ENCODE peak calls at places on chromosomes 5 and 9, in eight cellular contexts. One of them, this sample, is unnamed.

GRCh38 chr5:138702166-138702826 is 50.9 kb upstream of the CTNNA1 start:
- DNase-seq in T-cell: no peak
- DNase-seq in activated CD4-positive, CD25-positive, alpha-beta regulatory T cell treated with anti-CD3 and anti-CD28 coated beads, Interleukin-2, amount 50 U/mL, for 16 hours: no peak
- DNase-seq in amniotic stem cell: no peak
- DNase-seq in activated T-helper 1 cell treated with Interleukin-2 at 50 U/mL for 16 hours: no peak
- DNase-seq in foreskin fibroblast: peak
- DNase-seq in T-helper 2 cell: no peak
- DNase-seq in nephron progenitor cell: no peak
- DNase-seq in this sample: no peak

GRCh38 chr5:58410441-58410840 is 49.4 kb downstream of the PLK2 start:
- DNase-seq in foreskin fibroblast: peak
- DNase-seq in T-helper 2 cell: no peak
- DNase-seq in activated CD4-positive, CD25-positive, alpha-beta regulatory T cell treated with anti-CD3 and anti-CD28 coated beads, Interleukin-2, amount 50 U/mL, for 16 hours: no peak
- DNase-seq in activated T-helper 1 cell treated with Interleukin-2 at 50 U/mL for 16 hours: no peak
- DNase-seq in amniotic stem cell: peak
- DNase-seq in T-cell: no peak
- DNase-seq in nephron progenitor cell: no peak
- DNase-seq in this sample: no peak

GRCh38 chr5:162473051-162473714 is 405.6 kb downstream of the GABRG2 start:
- DNase-seq in amniotic stem cell: no peak
- DNase-seq in T-cell: no peak
- DNase-seq in activated T-helper 1 cell treated with Interleukin-2 at 50 U/mL for 16 hours: no peak
- DNase-seq in activated CD4-positive, CD25-positive, alpha-beta regulatory T cell treated with anti-CD3 and anti-CD28 coated beads, Interleukin-2, amount 50 U/mL, for 16 hours: no peak
- DNase-seq in nephron progenitor cell: no peak
- DNase-seq in T-helper 2 cell: no peak
- DNase-seq in foreskin fibroblast: no peak
- DNase-seq in this sample: no peak

GRCh38 chr5:137710086-137710485 is 25.8 kb downstream of the KLHL3 start:
- DNase-seq in amniotic stem cell: no peak
- DNase-seq in activated CD4-positive, CD25-positive, alpha-beta regulatory T cell treated with anti-CD3 and anti-CD28 coated beads, Interleukin-2, amount 50 U/mL, for 16 hours: no peak
- DNase-seq in nephron progenitor cell: no peak
- DNase-seq in activated T-helper 1 cell treated with Interleukin-2 at 50 U/mL for 16 hours: no peak
- DNase-seq in foreskin fibroblast: peak
- DNase-seq in T-helper 2 cell: no peak
- DNase-seq in T-cell: no peak
- DNase-seq in this sample: no peak

GRCh38 chr5:168553377-168554130 is 24.4 kb downstream of the FBLL1 start:
- DNase-seq in T-helper 2 cell: no peak
- DNase-seq in activated T-helper 1 cell treated with Interleukin-2 at 50 U/mL for 16 hours: no peak
- DNase-seq in amniotic stem cell: no peak
- DNase-seq in foreskin fibroblast: no peak
- DNase-seq in activated CD4-positive, CD25-positive, alpha-beta regulatory T cell treated with anti-CD3 and anti-CD28 coated beads, Interleukin-2, amount 50 U/mL, for 16 hours: no peak
- DNase-seq in T-cell: no peak
- DNase-seq in nephron progenitor cell: no peak
- DNase-seq in this sample: no peak

GRCh38 chr9:70865471-70865870 is 255.9 kb downstream of the TRPM3 start:
- DNase-seq in T-cell: no peak
- DNase-seq in T-helper 2 cell: no peak
- DNase-seq in activated T-helper 1 cell treated with Interleukin-2 at 50 U/mL for 16 hours: no peak
- DNase-seq in foreskin fibroblast: no peak
- DNase-seq in nephron progenitor cell: no peak
- DNase-seq in activated CD4-positive, CD25-positive, alpha-beta regulatory T cell treated with anti-CD3 and anti-CD28 coated beads, Interleukin-2, amount 50 U/mL, for 16 hours: no peak
- DNase-seq in amniotic stem cell: no peak
- DNase-seq in this sample: no peak

GRCh38 chr9:72579190-72579589 is 57.8 kb downstream of the TMC1 start:
- DNase-seq in T-helper 2 cell: no peak
- DNase-seq in T-cell: no peak
- DNase-seq in amniotic stem cell: no peak
- DNase-seq in nephron progenitor cell: no peak
- DNase-seq in foreskin fibroblast: peak
- DNase-seq in activated T-helper 1 cell treated with Interleukin-2 at 50 U/mL for 16 hours: no peak
- DNase-seq in activated CD4-positive, CD25-positive, alpha-beta regulatory T cell treated with anti-CD3 and anti-CD28 coated beads, Interleukin-2, amount 50 U/mL, for 16 hours: no peak
- DNase-seq in this sample: no peak

GRCh38 chr9:121584421-121584820 is 67.0 kb upstream of the DAB2IP start:
- DNase-seq in foreskin fibroblast: no peak
- DNase-seq in activated CD4-positive, CD25-positive, alpha-beta regulatory T cell treated with anti-CD3 and anti-CD28 coated beads, Interleukin-2, amount 50 U/mL, for 16 hours: no peak
- DNase-seq in T-helper 2 cell: no peak
- DNase-seq in nephron progenitor cell: no peak
- DNase-seq in activated T-helper 1 cell treated with Interleukin-2 at 50 U/mL for 16 hours: no peak
- DNase-seq in amniotic stem cell: no peak
- DNase-seq in T-cell: no peak
- DNase-seq in this sample: no peak

GRCh38 chr5:88142801-88143692 is 125.6 kb downstream of the TMEM161B start:
- DNase-seq in nephron progenitor cell: no peak
- DNase-seq in activated CD4-positive, CD25-positive, alpha-beta regulatory T cell treated with anti-CD3 and anti-CD28 coated beads, Interleukin-2, amount 50 U/mL, for 16 hours: no peak
- DNase-seq in activated T-helper 1 cell treated with Interleukin-2 at 50 U/mL for 16 hours: no peak
- DNase-seq in T-cell: no peak
- DNase-seq in T-helper 2 cell: no peak
- DNase-seq in amniotic stem cell: no peak
- DNase-seq in foreskin fibroblast: peak
- DNase-seq in this sample: peak

GRCh38 chr9:36765468-36766341 is 193.0 kb downstream of the MELK start:
- DNase-seq in amniotic stem cell: no peak
- DNase-seq in T-helper 2 cell: peak
- DNase-seq in T-cell: peak
- DNase-seq in nephron progenitor cell: peak
- DNase-seq in activated CD4-positive, CD25-positive, alpha-beta regulatory T cell treated with anti-CD3 and anti-CD28 coated beads, Interleukin-2, amount 50 U/mL, for 16 hours: peak
- DNase-seq in activated T-helper 1 cell treated with Interleukin-2 at 50 U/mL for 16 hours: peak
- DNase-seq in foreskin fibroblast: peak
- DNase-seq in this sample: peak

GRCh38 chr5:141636106-141636412 is 590 bp downstream of the HDAC3 start:
- DNase-seq in T-cell: no peak
- DNase-seq in foreskin fibroblast: no peak
- DNase-seq in nephron progenitor cell: no peak
- DNase-seq in amniotic stem cell: no peak
- DNase-seq in activated CD4-positive, CD25-positive, alpha-beta regulatory T cell treated with anti-CD3 and anti-CD28 coated beads, Interleukin-2, amount 50 U/mL, for 16 hours: no peak
- DNase-seq in activated T-helper 1 cell treated with Interleukin-2 at 50 U/mL for 16 hours: no peak
- DNase-seq in T-helper 2 cell: no peak
- DNase-seq in this sample: no peak

GRCh38 chr5:142356716-142357468 is 32.1 kb upstream of the SPRY4 start:
- DNase-seq in activated CD4-positive, CD25-positive, alpha-beta regulatory T cell treated with anti-CD3 and anti-CD28 coated beads, Interleukin-2, amount 50 U/mL, for 16 hours: peak
- DNase-seq in T-helper 2 cell: peak
- DNase-seq in activated T-helper 1 cell treated with Interleukin-2 at 50 U/mL for 16 hours: peak
- DNase-seq in foreskin fibroblast: peak
- DNase-seq in amniotic stem cell: peak
- DNase-seq in T-cell: peak
- DNase-seq in nephron progenitor cell: peak
- DNase-seq in this sample: peak

GRCh38 chr5:160619381-160619780 is 197.7 kb downstream of the PTTG1 start:
- DNase-seq in activated CD4-positive, CD25-positive, alpha-beta regulatory T cell treated with anti-CD3 and anti-CD28 coated beads, Interleukin-2, amount 50 U/mL, for 16 hours: no peak
- DNase-seq in nephron progenitor cell: no peak
- DNase-seq in T-helper 2 cell: no peak
- DNase-seq in amniotic stem cell: no peak
- DNase-seq in T-cell: no peak
- DNase-seq in foreskin fibroblast: no peak
- DNase-seq in activated T-helper 1 cell treated with Interleukin-2 at 50 U/mL for 16 hours: no peak
- DNase-seq in this sample: no peak

GRCh38 chr5:1728846-1729245 is 70.8 kb downstream of the MRPL36 start:
- DNase-seq in T-cell: no peak
- DNase-seq in nephron progenitor cell: no peak
- DNase-seq in foreskin fibroblast: no peak
- DNase-seq in T-helper 2 cell: no peak
- DNase-seq in activated T-helper 1 cell treated with Interleukin-2 at 50 U/mL for 16 hours: no peak
- DNase-seq in amniotic stem cell: no peak
- DNase-seq in activated CD4-positive, CD25-positive, alpha-beta regulatory T cell treated with anti-CD3 and anti-CD28 coated beads, Interleukin-2, amount 50 U/mL, for 16 hours: no peak
- DNase-seq in this sample: peak

GRCh38 chr5:81838307-81838906 is 87.5 kb upstream of the SSBP2 start:
- DNase-seq in nephron progenitor cell: no peak
- DNase-seq in foreskin fibroblast: peak
- DNase-seq in activated T-helper 1 cell treated with Interleukin-2 at 50 U/mL for 16 hours: no peak
- DNase-seq in activated CD4-positive, CD25-positive, alpha-beta regulatory T cell treated with anti-CD3 and anti-CD28 coated beads, Interleukin-2, amount 50 U/mL, for 16 hours: no peak
- DNase-seq in T-helper 2 cell: no peak
- DNase-seq in amniotic stem cell: peak
- DNase-seq in T-cell: no peak
- DNase-seq in this sample: no peak

GRCh38 chr5:110086658-110087388 is 397.1 kb downstream of the MAN2A1 start:
- DNase-seq in foreskin fibroblast: peak
- DNase-seq in amniotic stem cell: peak
- DNase-seq in T-cell: no peak
- DNase-seq in activated CD4-positive, CD25-positive, alpha-beta regulatory T cell treated with anti-CD3 and anti-CD28 coated beads, Interleukin-2, amount 50 U/mL, for 16 hours: no peak
- DNase-seq in activated T-helper 1 cell treated with Interleukin-2 at 50 U/mL for 16 hours: no peak
- DNase-seq in T-helper 2 cell: no peak
- DNase-seq in nephron progenitor cell: no peak
- DNase-seq in this sample: no peak

GRCh38 chr5:66587771-66588170 is 8.4 kb upstream of the MAST4 start:
- DNase-seq in activated T-helper 1 cell treated with Interleukin-2 at 50 U/mL for 16 hours: no peak
- DNase-seq in nephron progenitor cell: no peak
- DNase-seq in T-helper 2 cell: no peak
- DNase-seq in foreskin fibroblast: no peak
- DNase-seq in activated CD4-positive, CD25-positive, alpha-beta regulatory T cell treated with anti-CD3 and anti-CD28 coated beads, Interleukin-2, amount 50 U/mL, for 16 hours: no peak
- DNase-seq in T-cell: no peak
- DNase-seq in amniotic stem cell: no peak
- DNase-seq in this sample: no peak

GRCh38 chr5:55691265-55692105 is 20.6 kb downstream of the SLC38A9 start:
- DNase-seq in activated T-helper 1 cell treated with Interleukin-2 at 50 U/mL for 16 hours: no peak
- DNase-seq in foreskin fibroblast: peak
- DNase-seq in activated CD4-positive, CD25-positive, alpha-beta regulatory T cell treated with anti-CD3 and anti-CD28 coated beads, Interleukin-2, amount 50 U/mL, for 16 hours: no peak
- DNase-seq in amniotic stem cell: peak
- DNase-seq in nephron progenitor cell: no peak
- DNase-seq in T-helper 2 cell: no peak
- DNase-seq in T-cell: no peak
- DNase-seq in this sample: no peak

GRCh38 chr9:137382728-137383452 is 40.1 kb downstream of the EXD3 start:
- DNase-seq in T-helper 2 cell: no peak
- DNase-seq in foreskin fibroblast: no peak
- DNase-seq in activated T-helper 1 cell treated with Interleukin-2 at 50 U/mL for 16 hours: no peak
- DNase-seq in nephron progenitor cell: no peak
- DNase-seq in activated CD4-positive, CD25-positive, alpha-beta regulatory T cell treated with anti-CD3 and anti-CD28 coated beads, Interleukin-2, amount 50 U/mL, for 16 hours: no peak
- DNase-seq in T-cell: no peak
- DNase-seq in amniotic stem cell: no peak
- DNase-seq in this sample: no peak

GRCh38 chr5:73311291-73312110 is 137.1 kb downstream of the FOXD1 start:
- DNase-seq in nephron progenitor cell: peak
- DNase-seq in activated T-helper 1 cell treated with Interleukin-2 at 50 U/mL for 16 hours: no peak
- DNase-seq in activated CD4-positive, CD25-positive, alpha-beta regulatory T cell treated with anti-CD3 and anti-CD28 coated beads, Interleukin-2, amount 50 U/mL, for 16 hours: no peak
- DNase-seq in foreskin fibroblast: peak
- DNase-seq in T-helper 2 cell: no peak
- DNase-seq in T-cell: no peak
- DNase-seq in amniotic stem cell: no peak
- DNase-seq in this sample: no peak

GRCh38 chr9:100999914-101000540 is 28.5 kb upstream of the PLPPR1 start:
- DNase-seq in activated T-helper 1 cell treated with Interleukin-2 at 50 U/mL for 16 hours: no peak
- DNase-seq in T-helper 2 cell: no peak
- DNase-seq in nephron progenitor cell: no peak
- DNase-seq in activated CD4-positive, CD25-positive, alpha-beta regulatory T cell treated with anti-CD3 and anti-CD28 coated beads, Interleukin-2, amount 50 U/mL, for 16 hours: no peak
- DNase-seq in T-cell: no peak
- DNase-seq in foreskin fibroblast: no peak
- DNase-seq in amniotic stem cell: peak
- DNase-seq in this sample: no peak

GRCh38 chr5:177389368-177390169 is 5.3 kb downstream of the SLC34A1 start:
- DNase-seq in T-helper 2 cell: peak
- DNase-seq in activated CD4-positive, CD25-positive, alpha-beta regulatory T cell treated with anti-CD3 and anti-CD28 coated beads, Interleukin-2, amount 50 U/mL, for 16 hours: no peak
- DNase-seq in T-cell: peak
- DNase-seq in activated T-helper 1 cell treated with Interleukin-2 at 50 U/mL for 16 hours: peak
- DNase-seq in nephron progenitor cell: no peak
- DNase-seq in foreskin fibroblast: peak
- DNase-seq in amniotic stem cell: peak
- DNase-seq in this sample: no peak

GRCh38 chr9:71302776-71303175 is 181.4 kb upstream of the TRPM3 start:
- DNase-seq in nephron progenitor cell: no peak
- DNase-seq in amniotic stem cell: no peak
- DNase-seq in foreskin fibroblast: peak
- DNase-seq in activated CD4-positive, CD25-positive, alpha-beta regulatory T cell treated with anti-CD3 and anti-CD28 coated beads, Interleukin-2, amount 50 U/mL, for 16 hours: no peak
- DNase-seq in activated T-helper 1 cell treated with Interleukin-2 at 50 U/mL for 16 hours: no peak
- DNase-seq in T-helper 2 cell: no peak
- DNase-seq in T-cell: no peak
- DNase-seq in this sample: no peak

GRCh38 chr9:78543353-78543752 is 246.4 kb downstream of the PSAT1 start:
- DNase-seq in foreskin fibroblast: no peak
- DNase-seq in T-cell: no peak
- DNase-seq in activated CD4-positive, CD25-positive, alpha-beta regulatory T cell treated with anti-CD3 and anti-CD28 coated beads, Interleukin-2, amount 50 U/mL, for 16 hours: no peak
- DNase-seq in nephron progenitor cell: no peak
- DNase-seq in amniotic stem cell: no peak
- DNase-seq in T-helper 2 cell: no peak
- DNase-seq in activated T-helper 1 cell treated with Interleukin-2 at 50 U/mL for 16 hours: no peak
- DNase-seq in this sample: no peak

GRCh38 chr5:147648597-147648996 is 133.9 kb downstream of the JAKMIP2 start:
- DNase-seq in activated T-helper 1 cell treated with Interleukin-2 at 50 U/mL for 16 hours: no peak
- DNase-seq in nephron progenitor cell: no peak
- DNase-seq in amniotic stem cell: no peak
- DNase-seq in activated CD4-positive, CD25-positive, alpha-beta regulatory T cell treated with anti-CD3 and anti-CD28 coated beads, Interleukin-2, amount 50 U/mL, for 16 hours: no peak
- DNase-seq in T-helper 2 cell: no peak
- DNase-seq in foreskin fibroblast: no peak
- DNase-seq in T-cell: no peak
- DNase-seq in this sample: no peak

GRCh38 chr9:123468541-123468940 is 112.5 kb downstream of the CRB2 start:
- DNase-seq in foreskin fibroblast: no peak
- DNase-seq in activated CD4-positive, CD25-positive, alpha-beta regulatory T cell treated with anti-CD3 and anti-CD28 coated beads, Interleukin-2, amount 50 U/mL, for 16 hours: no peak
- DNase-seq in nephron progenitor cell: no peak
- DNase-seq in T-helper 2 cell: no peak
- DNase-seq in T-cell: no peak
- DNase-seq in amniotic stem cell: no peak
- DNase-seq in activated T-helper 1 cell treated with Interleukin-2 at 50 U/mL for 16 hours: no peak
- DNase-seq in this sample: no peak

GRCh38 chr5:72234265-72234700 is 85.8 kb downstream of the MRPS27 start:
- DNase-seq in foreskin fibroblast: peak
- DNase-seq in amniotic stem cell: no peak
- DNase-seq in activated CD4-positive, CD25-positive, alpha-beta regulatory T cell treated with anti-CD3 and anti-CD28 coated beads, Interleukin-2, amount 50 U/mL, for 16 hours: peak
- DNase-seq in activated T-helper 1 cell treated with Interleukin-2 at 50 U/mL for 16 hours: no peak
- DNase-seq in T-helper 2 cell: no peak
- DNase-seq in nephron progenitor cell: no peak
- DNase-seq in T-cell: no peak
- DNase-seq in this sample: no peak

GRCh38 chr9:114181583-114182409 is 26.5 kb downstream of the COL27A1 start:
- DNase-seq in T-cell: no peak
- DNase-seq in activated CD4-positive, CD25-positive, alpha-beta regulatory T cell treated with anti-CD3 and anti-CD28 coated beads, Interleukin-2, amount 50 U/mL, for 16 hours: no peak
- DNase-seq in activated T-helper 1 cell treated with Interleukin-2 at 50 U/mL for 16 hours: no peak
- DNase-seq in nephron progenitor cell: no peak
- DNase-seq in foreskin fibroblast: no peak
- DNase-seq in T-helper 2 cell: no peak
- DNase-seq in amniotic stem cell: no peak
- DNase-seq in this sample: no peak

GRCh38 chr5:149765932-149766331 is 35.8 kb downstream of the PPARGC1B start:
- DNase-seq in T-helper 2 cell: no peak
- DNase-seq in amniotic stem cell: no peak
- DNase-seq in T-cell: no peak
- DNase-seq in nephron progenitor cell: no peak
- DNase-seq in activated CD4-positive, CD25-positive, alpha-beta regulatory T cell treated with anti-CD3 and anti-CD28 coated beads, Interleukin-2, amount 50 U/mL, for 16 hours: no peak
- DNase-seq in activated T-helper 1 cell treated with Interleukin-2 at 50 U/mL for 16 hours: no peak
- DNase-seq in foreskin fibroblast: no peak
- DNase-seq in this sample: no peak

GRCh38 chr5:132677682-132678400 is 4.1 kb downstream of the IL4 start:
- DNase-seq in activated T-helper 1 cell treated with Interleukin-2 at 50 U/mL for 16 hours: no peak
- DNase-seq in T-cell: no peak
- DNase-seq in foreskin fibroblast: no peak
- DNase-seq in amniotic stem cell: no peak
- DNase-seq in T-helper 2 cell: no peak
- DNase-seq in activated CD4-positive, CD25-positive, alpha-beta regulatory T cell treated with anti-CD3 and anti-CD28 coated beads, Interleukin-2, amount 50 U/mL, for 16 hours: no peak
- DNase-seq in nephron progenitor cell: no peak
- DNase-seq in this sample: no peak

GRCh38 chr5:151647320-151647861 is 39.3 kb downstream of the SPARC start:
- DNase-seq in activated CD4-positive, CD25-positive, alpha-beta regulatory T cell treated with anti-CD3 and anti-CD28 coated beads, Interleukin-2, amount 50 U/mL, for 16 hours: no peak
- DNase-seq in T-cell: no peak
- DNase-seq in T-helper 2 cell: no peak
- DNase-seq in foreskin fibroblast: no peak
- DNase-seq in nephron progenitor cell: no peak
- DNase-seq in activated T-helper 1 cell treated with Interleukin-2 at 50 U/mL for 16 hours: no peak
- DNase-seq in amniotic stem cell: no peak
- DNase-seq in this sample: no peak

GRCh38 chr5:110112355-110112754 is 422.6 kb downstream of the MAN2A1 start:
- DNase-seq in T-helper 2 cell: no peak
- DNase-seq in nephron progenitor cell: no peak
- DNase-seq in activated T-helper 1 cell treated with Interleukin-2 at 50 U/mL for 16 hours: no peak
- DNase-seq in foreskin fibroblast: no peak
- DNase-seq in T-cell: no peak
- DNase-seq in activated CD4-positive, CD25-positive, alpha-beta regulatory T cell treated with anti-CD3 and anti-CD28 coated beads, Interleukin-2, amount 50 U/mL, for 16 hours: no peak
- DNase-seq in amniotic stem cell: no peak
- DNase-seq in this sample: no peak

GRCh38 chr5:118597448-118597847 is 390.9 kb downstream of the DTWD2 start:
- DNase-seq in amniotic stem cell: no peak
- DNase-seq in T-cell: no peak
- DNase-seq in foreskin fibroblast: no peak
- DNase-seq in T-helper 2 cell: no peak
- DNase-seq in nephron progenitor cell: no peak
- DNase-seq in activated CD4-positive, CD25-positive, alpha-beta regulatory T cell treated with anti-CD3 and anti-CD28 coated beads, Interleukin-2, amount 50 U/mL, for 16 hours: no peak
- DNase-seq in activated T-helper 1 cell treated with Interleukin-2 at 50 U/mL for 16 hours: no peak
- DNase-seq in this sample: no peak

GRCh38 chr9:109098221-109098959 is 21.4 kb downstream of the TMEM245 start:
- DNase-seq in nephron progenitor cell: peak
- DNase-seq in T-helper 2 cell: no peak
- DNase-seq in amniotic stem cell: no peak
- DNase-seq in activated CD4-positive, CD25-positive, alpha-beta regulatory T cell treated with anti-CD3 and anti-CD28 coated beads, Interleukin-2, amount 50 U/mL, for 16 hours: no peak
- DNase-seq in activated T-helper 1 cell treated with Interleukin-2 at 50 U/mL for 16 hours: no peak
- DNase-seq in T-cell: no peak
- DNase-seq in foreskin fibroblast: peak
- DNase-seq in this sample: no peak

This sample was measured in head of caudate nucleus.